ENCODE peak calls at places on chromosomes 13 and 19, in five cellular contexts. F is EL; N is HS-5; C is anterior cingulate cortex; M is stimulated activated CD8-positive, alpha-beta memory T cell treated with anti-CD3 and anti-CD28 coated beads, Interleukin-2, amount 100 ng/mL, for 48 hours. R is an unnamed sample.

GRCh38 chr13:74110053-74110452 is 24.2 kb downstream of the KLF12 start:
- DNase-seq in F (no peak), N (no peak), C (no peak), M (no peak), R (no peak)

GRCh38 chr19:40921005-40921897 is 39.2 kb upstream of the CYP2A7 start:
- DNase-seq in F (peak; percentile 22), N (no peak), C (no peak), M (no peak), R (peak; percentile 34)

GRCh38 chr13:109704771-109705628 is 81.4 kb downstream of the IRS2 start:
- DNase-seq in F (no peak), N (no peak), C (no peak), M (no peak), R (peak; percentile 16)

GRCh38 chr19:19409235-19410030 is 4.0 kb downstream of the GATAD2A start:
- DNase-seq in F (no peak), N (no peak), C (no peak), M (no peak), R (no peak)

GRCh38 chr19:18122860-18123795 is 25.6 kb downstream of the MAST3 start:
- DNase-seq in F (no peak), N (no peak), C (no peak), M (no peak), R (no peak)

GRCh38 chr19:18437481-18438330 is at the start of gene ISYNA1:
- DNase-seq in F (peak; percentile 59), N (no peak), C (no peak), M (no peak), R (no peak)

GRCh38 chr19:58278156-58279041 is at the start of gene ZNF8:
- DNase-seq in F (peak; percentile 99), N (peak; percentile 95), C (peak; percentile 95), M (peak; percentile 96), R (peak; percentile 90)

GRCh38 chr13:75263741-75264407 is 218.1 kb downstream of the TBC1D4 start:
- DNase-seq in F (peak; percentile 43), N (no peak), C (no peak), M (no peak), R (no peak)

GRCh38 chr19:48529156-48529555 is 17.5 kb upstream of the LMTK3 start:
- DNase-seq in F (no peak), N (no peak), C (no peak), M (no peak), R (no peak)

GRCh38 chr13:102900193-102900608 is 54.4 kb downstream of the ERCC5 start:
- DNase-seq in F (no peak), N (no peak), C (no peak), M (no peak), R (no peak)

GRCh38 chr13:113837554-113838355 is 26.1 kb downstream of the GAS6 start:
- DNase-seq in F (peak; percentile 98), N (peak; percentile 67), C (peak; percentile 57), M (no peak), R (peak; percentile 87)

GRCh38 chr19:3360494-3361383 is 5.6 kb upstream of the NFIC start:
- DNase-seq in F (peak; percentile 38), N (no peak), C (peak; percentile 71), M (peak; percentile 59), R (no peak)

GRCh38 chr13:86002921-86003488 is 203.8 kb upstream of the SLITRK6 start:
- DNase-seq in F (no peak), N (no peak), C (no peak), M (no peak), R (no peak)

GRCh38 chr19:2552859-2553258 is 76.9 kb downstream of the GADD45B start:
- DNase-seq in F (peak; percentile 28), N (no peak), C (no peak), M (peak; percentile 26), R (no peak)

GRCh38 chr19:45779231-45780145 is 2.8 kb downstream of the DMPK start:
- DNase-seq in F (peak; percentile 33), N (no peak), C (no peak), M (peak; percentile 97), R (no peak)

GRCh38 chr13:99916366-99917103 is 55.0 kb downstream of the ZIC5 start:
- DNase-seq in F (peak; percentile 63), N (peak; percentile 4), C (no peak), M (no peak), R (no peak)

GRCh38 chr13:59677966-59678814 is 485.5 kb downstream of the DIAPH3 start:
- DNase-seq in F (peak; percentile 29), N (no peak), C (no peak), M (no peak), R (peak; percentile 2)